ENCODE peak calls at places on chromosomes 2 and 18, in eight cellular contexts. Q, X, P, D, U, T, R and H are unnamed samples.

GRCh38 chr2:58204195-58204959 is 36.7 kb downstream of the FANCL start:
- DNase-seq in Q (no peak), X (no peak), P (no peak), D (no peak), U (no peak), T (no peak), R (no peak), H (no peak)

GRCh38 chr2:224591245-224591644 is 6.1 kb upstream of the CUL3 start:
- DNase-seq in Q (no peak), X (no peak), P (no peak), D (no peak), U (no peak), T (no peak), R (no peak), H (no peak)

GRCh38 chr2:241659150-241659739 is 21.8 kb downstream of the ATG4B start:
- DNase-seq in Q (no peak), X (peak), P (no peak), D (no peak), U (peak), T (no peak), R (peak), H (peak)

GRCh38 chr18:63969965-63970802 is at the start of gene SERPINB8:
- DNase-seq in Q (peak), X (peak), P (peak), D (peak), U (peak), T (peak), R (peak), H (peak)

GRCh38 chr2:221641181-221641871 is 69.2 kb upstream of the EPHA4 start:
- DNase-seq in Q (no peak), X (no peak), P (no peak), D (no peak), U (no peak), T (peak), R (no peak), H (no peak)

GRCh38 chr2:130393318-130393910 is 37.6 kb downstream of the PTPN18 start:
- DNase-seq in Q (no peak), X (peak), P (no peak), D (no peak), U (no peak), T (peak), R (no peak), H (no peak)

GRCh38 chr2:33933203-33933602 is 334.1 kb upstream of the FAM98A start:
- DNase-seq in Q (no peak), X (no peak), P (no peak), D (no peak), U (no peak), T (no peak), R (no peak), H (no peak)

GRCh38 chr18:72075040-72075439 is 469.1 kb downstream of the CBLN2 start:
- DNase-seq in Q (no peak), X (no peak), P (no peak), D (no peak), U (no peak), T (no peak), R (no peak), H (no peak)

GRCh38 chr2:177889812-177890460 is 182.6 kb downstream of the PDE11A start:
- DNase-seq in Q (no peak), X (no peak), P (peak), D (no peak), U (peak), T (no peak), R (no peak), H (no peak)

GRCh38 chr18:3869848-3870247 is 419.9 kb downstream of the TGIF1 start:
- DNase-seq in Q (peak), X (peak), P (no peak), D (no peak), U (peak), T (no peak), R (peak), H (peak)

GRCh38 chr2:240589850-240590525 is 3.5 kb downstream of the CAPN10 start:
- DNase-seq in Q (no peak), X (no peak), P (no peak), D (no peak), U (no peak), T (no peak), R (no peak), H (no peak)

GRCh38 chr2:31739156-31739555 is 158.4 kb upstream of the SRD5A2 start:
- DNase-seq in Q (no peak), X (no peak), P (no peak), D (no peak), U (no peak), T (no peak), R (no peak), H (no peak)

GRCh38 chr2:109507217-109507616 is 106.5 kb downstream of the SEPTIN10 start:
- DNase-seq in Q (no peak), X (no peak), P (no peak), D (no peak), U (no peak), T (no peak), R (no peak), H (peak)

GRCh38 chr2:10267551-10268465 is 34.9 kb upstream of the HPCAL1 start:
- DNase-seq in Q (no peak), X (no peak), P (peak), D (no peak), U (peak), T (no peak), R (no peak), H (no peak)

GRCh38 chr2:239086325-239087020 is 238.6 kb downstream of the TWIST2 start:
- DNase-seq in Q (no peak), X (no peak), P (no peak), D (no peak), U (no peak), T (no peak), R (no peak), H (no peak)

GRCh38 chr2:33208400-33208799 is 261.6 kb downstream of the LTBP1 start:
- DNase-seq in Q (no peak), X (no peak), P (no peak), D (no peak), U (no peak), T (no peak), R (peak), H (no peak)

GRCh38 chr2:196798980-196799379 is 503 bp downstream of the GTF3C3 start:
- DNase-seq in Q (no peak), X (no peak), P (no peak), D (no peak), U (no peak), T (no peak), R (no peak), H (no peak)

GRCh38 chr2:221075203-221075602 is 496.9 kb downstream of the EPHA4 start:
- DNase-seq in Q (no peak), X (no peak), P (no peak), D (no peak), U (no peak), T (no peak), R (no peak), H (no peak)

GRCh38 chr18:49251451-49251850 is 209.0 kb downstream of the DYM start:
- DNase-seq in Q (no peak), X (no peak), P (no peak), D (no peak), U (no peak), T (no peak), R (no peak), H (no peak)

GRCh38 chr2:29892576-29892975 is 28.8 kb downstream of the ALK start:
- DNase-seq in Q (no peak), X (no peak), P (no peak), D (no peak), U (no peak), T (no peak), R (no peak), H (no peak)

DNA sequence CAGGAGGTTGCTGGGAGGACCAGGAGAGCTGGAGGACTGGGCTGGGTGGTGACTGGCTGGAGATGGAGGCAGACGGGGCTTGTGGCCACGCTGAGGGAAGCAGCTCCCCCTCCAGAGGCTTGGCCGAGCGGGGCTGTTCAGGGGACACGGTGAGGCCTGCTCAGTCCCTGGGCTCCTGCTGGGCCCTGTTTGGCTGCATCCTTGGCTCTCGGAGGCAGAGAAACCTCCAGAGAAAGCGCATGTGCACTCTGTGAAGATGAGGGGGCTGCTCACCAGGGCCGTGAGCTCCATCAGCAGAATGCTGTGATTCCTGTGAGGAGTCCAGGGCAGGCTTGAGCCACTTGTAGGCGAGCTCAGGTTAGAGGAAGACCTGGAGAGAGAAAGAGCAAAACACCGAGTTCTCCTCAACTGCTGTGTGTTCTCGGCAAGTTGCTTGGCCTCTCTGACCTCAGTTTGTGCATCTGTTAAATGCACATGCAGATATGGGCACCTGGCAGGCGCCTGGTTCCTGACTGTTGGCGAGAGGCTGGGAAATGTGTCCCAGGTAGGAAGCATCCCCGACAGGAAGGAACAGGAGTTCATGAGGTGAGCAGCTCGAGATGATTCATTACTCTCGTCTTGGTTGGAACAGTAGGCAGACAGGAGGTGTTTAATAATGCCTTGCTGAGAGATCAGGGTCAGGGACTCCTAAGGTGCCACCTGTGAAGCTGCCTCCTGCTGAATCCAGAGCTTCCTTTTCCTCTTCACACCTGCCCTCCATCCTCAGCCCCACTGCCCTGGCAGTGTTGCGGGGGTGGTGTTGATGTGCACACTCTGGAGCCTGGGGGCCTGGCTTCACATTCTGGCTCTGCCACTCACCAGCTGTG is 941 bp downstream of the ZAP70 start:
- DNase-seq in Q (no peak), X (peak), P (no peak), D (no peak), U (no peak), T (no peak), R (no peak), H (no peak)
- TF ChIP-seq CTCF in Q (no peak), X (no peak), P (no peak), D (no peak), U (no peak), T (no peak), R (no peak), H (no peak)

GRCh38 chr2:176084629-176085119 is 912 bp upstream of the EVX2 start:
- DNase-seq in Q (no peak), X (no peak), P (no peak), D (peak), U (peak), T (no peak), R (no peak), H (no peak)

GRCh38 chr2:176085120-176085788 is 1.5 kb upstream of the EVX2 start:
- DNase-seq in Q (no peak), X (no peak), P (no peak), D (peak), U (peak), T (no peak), R (no peak), H (no peak)

GRCh38 chr2:176088048-176088936 is 4.2 kb upstream of the HOXD13 start:
- DNase-seq in Q (peak), X (no peak), P (no peak), D (peak), U (peak), T (no peak), R (peak), H (peak)

GRCh38 chr2:176087330-176088047 is 3.7 kb upstream of the EVX2 start:
- DNase-seq in Q (no peak), X (no peak), P (no peak), D (peak), U (no peak), T (no peak), R (no peak), H (no peak)

GRCh38 chr2:176085861-176086771 is 2.4 kb upstream of the EVX2 start:
- DNase-seq in Q (peak), X (no peak), P (no peak), D (peak), U (peak), T (no peak), R (peak), H (peak)
- H3K4me3 ChIP-seq in Q (no peak), X (no peak), P (peak), D (peak), U (peak), T (no peak), R (peak), H (no peak)

GRCh38 chr2:21181957-21182356 is 58.2 kb downstream of the TDRD15 start:
- DNase-seq in Q (no peak), X (no peak), P (no peak), D (no peak), U (no peak), T (no peak), R (no peak), H (no peak)

GRCh38 chr2:21175895-21176646 is 52.3 kb downstream of the TDRD15 start:
- DNase-seq in Q (no peak), X (peak), P (no peak), D (no peak), U (peak), T (no peak), R (no peak), H (no peak)
- TF ChIP-seq CTCF in Q (no peak), X (peak), P (no peak), D (peak), U (peak), T (peak), R (peak), H (no peak)

DNA sequence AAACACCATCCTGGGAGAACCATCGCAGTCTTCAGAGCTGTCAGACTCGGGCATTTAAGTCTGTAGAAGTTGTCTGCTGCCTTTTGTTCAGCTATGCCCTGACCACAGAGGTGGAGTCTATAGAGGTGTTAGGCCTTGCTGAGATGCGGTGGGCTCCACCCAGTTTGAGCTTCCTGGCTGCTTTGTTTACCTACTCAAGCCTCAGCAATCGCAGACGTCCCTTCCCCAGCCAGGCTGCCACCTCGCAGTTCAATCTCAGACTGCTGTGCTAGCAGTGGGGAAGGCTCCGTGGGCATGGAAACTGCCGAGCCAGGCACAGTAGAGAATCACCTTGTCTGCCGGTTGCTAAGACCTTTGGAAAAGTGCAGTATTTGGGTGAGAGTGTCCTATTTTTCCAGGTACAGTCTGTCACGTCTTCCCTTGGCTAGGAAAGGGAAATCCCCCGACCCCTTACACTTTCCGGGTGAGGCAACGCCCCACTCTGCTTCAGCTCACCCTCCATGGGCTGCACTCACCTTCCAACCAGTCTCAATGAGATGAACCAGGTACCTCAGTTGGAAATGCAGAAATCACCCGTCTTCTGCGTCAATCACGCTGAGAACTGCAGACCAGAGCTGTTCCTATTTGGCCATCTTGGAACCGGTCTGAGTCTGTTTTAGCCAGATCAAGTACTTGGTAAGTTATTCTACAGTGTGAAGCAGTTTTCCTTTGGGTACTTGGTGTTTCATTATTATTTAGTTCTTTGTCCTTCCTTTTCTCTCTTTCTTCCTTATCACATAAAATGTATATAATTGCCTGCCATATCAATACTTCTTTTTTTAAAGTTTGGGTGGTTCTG is 71.5 kb downstream of the CDC42EP3 start:
- DNase-seq in Q (no peak), X (no peak), P (no peak), D (no peak), U (no peak), T (no peak), R (no peak), H (no peak)
- H3K4me3 ChIP-seq in Q (no peak), X (no peak), P (no peak), D (no peak), U (no peak), T (no peak), R (no peak), H (no peak)